ENCODE peak calls at places on chromosomes 7 and 10, in seven cellular contexts. D is spleen, B is dorsolateral prefrontal cortex, K is endothelial cell, U is AG04450, H is DND-41, A is suprapubic skin. T is an unnamed sample.

GRCh38 chr7:135745702-135746312 is 2.8 kb downstream of the FAM180A start:
- DNase-seq in U (peak; percentile 86), H (no peak), K (no peak), A (peak; percentile 85), D (no peak), B (no peak), T (no peak)

GRCh38 chr7:113026941-113027340 is 59.7 kb downstream of the GPR85 start:
- DNase-seq in D (no peak), H (no peak), B (no peak), U (no peak), K (no peak), A (no peak), T (no peak)

GRCh38 chr10:73965890-73966768 is 31.8 kb upstream of the VCL start:
- DNase-seq in U (peak; percentile 98), D (no peak), A (peak; percentile 89), K (peak; percentile 67), H (no peak), B (no peak), T (peak; percentile 50)

GRCh38 chr7:26525413-26526287 is 234.0 kb downstream of the SNX10 start:
- DNase-seq in B (no peak), K (no peak), H (no peak), A (no peak), D (no peak), U (no peak), T (no peak)

GRCh38 chr10:129764901-129765663 is 199.0 kb downstream of the EBF3 start:
- DNase-seq in B (no peak), A (peak; percentile 49), H (no peak), D (peak; percentile 37), U (no peak), K (no peak), T (no peak)

GRCh38 chr7:135930565-135931423 is 46.4 kb downstream of the MTPN start:
- DNase-seq in B (no peak), D (no peak), A (no peak), U (no peak), K (no peak), H (no peak), T (no peak)

GRCh38 chr10:51007781-51008180 is 66.5 kb upstream of the PRKG1 start:
- DNase-seq in A (no peak), B (no peak), U (no peak), H (no peak), K (no peak), D (no peak), T (no peak)

GRCh38 chr10:80871083-80871482 is 333.4 kb downstream of the SH2D4B start:
- DNase-seq in A (no peak), B (no peak), H (no peak), D (no peak), K (no peak), U (no peak), T (no peak)

GRCh38 chr10:79292026-79292425 is 55.2 kb upstream of the PPIF start:
- DNase-seq in H (no peak), U (no peak), A (no peak), D (no peak), K (no peak), B (no peak), T (no peak)

GRCh38 chr7:158672975-158673374 is 31.6 kb downstream of the NCAPG2 start:
- DNase-seq in D (no peak), K (no peak), A (no peak), U (no peak), H (no peak), B (no peak), T (no peak)

GRCh38 chr7:137421389-137421788 is 77.9 kb upstream of the PTN start:
- DNase-seq in A (no peak), B (no peak), D (no peak), U (peak; percentile 49), H (no peak), K (no peak), T (no peak)

GRCh38 chr10:2222631-2223030 is 485.3 kb upstream of the ADARB2 start:
- DNase-seq in U (no peak), A (no peak), B (no peak), K (no peak), D (no peak), H (no peak), T (no peak)

GRCh38 chr10:27620425-27621397 is 116.6 kb downstream of the RAB18 start:
- DNase-seq in K (no peak), B (no peak), D (no peak), H (no peak), U (no peak), A (no peak), T (peak; percentile 57)

GRCh38 chr10:30127120-30127541 is 67.7 kb upstream of the JCAD start:
- DNase-seq in B (no peak), U (no peak), A (no peak), D (no peak), K (no peak), H (no peak), T (no peak)

GRCh38 chr10:96415150-96415895 is 56.5 kb upstream of the OPALIN start:
- DNase-seq in B (no peak), U (no peak), H (no peak), A (peak; percentile 16), D (no peak), K (no peak), T (no peak)

GRCh38 chr10:96414303-96414702 is 55.5 kb upstream of the OPALIN start:
- DNase-seq in D (no peak), H (no peak), K (no peak), A (peak; percentile 13), U (no peak), B (no peak), T (no peak)

GRCh38 chr10:96415896-96416554 is 57.2 kb upstream of the OPALIN start:
- DNase-seq in A (no peak), D (no peak), B (no peak), H (no peak), K (no peak), U (no peak), T (no peak)

GRCh38 chr10:96410296-96410695 is 51.5 kb upstream of the OPALIN start:
- DNase-seq in K (no peak), H (no peak), B (no peak), D (no peak), U (no peak), A (peak; percentile 34), T (no peak)

DNA sequence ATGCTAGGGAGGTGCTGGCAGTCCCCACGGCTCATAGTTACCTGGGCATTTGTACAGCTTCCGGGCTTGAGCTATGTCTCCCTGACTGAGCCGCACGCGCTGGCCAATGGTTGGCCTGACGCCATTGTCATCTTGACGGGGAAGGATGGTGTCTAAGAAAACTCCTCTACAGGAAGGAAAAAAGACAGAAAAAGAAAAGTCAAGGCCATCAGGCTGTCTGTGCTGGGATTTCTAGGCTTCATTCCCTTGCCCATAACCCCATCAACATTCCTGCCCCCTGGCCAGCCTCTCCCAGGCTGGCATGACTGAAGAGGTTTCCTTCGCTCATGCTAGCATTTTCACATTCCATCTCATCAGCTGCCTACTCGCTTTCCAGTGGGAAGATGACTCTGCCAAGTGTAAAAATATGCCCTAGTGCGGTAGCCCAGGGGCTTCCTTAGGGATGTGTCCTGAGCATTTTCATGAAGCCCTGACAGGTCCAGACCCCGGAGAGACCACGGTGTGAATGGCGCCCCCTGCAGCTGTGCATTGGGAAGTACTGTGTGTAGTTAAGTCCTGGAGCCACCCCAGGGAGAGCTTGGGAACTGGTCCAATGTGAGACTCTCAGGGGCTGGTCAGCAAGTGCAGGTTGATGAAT is 54.5 kb upstream of the OPALIN start:
- DNase-seq in K (peak; percentile 24), B (no peak), D (no peak), H (no peak), A (peak; percentile 72), U (no peak), T (no peak)
- TF ChIP-seq CTCF in K (peak; percentile 49), B (no peak), D (no peak), H (peak; percentile 44), A (no peak), U (no peak), T (no peak)

DNA sequence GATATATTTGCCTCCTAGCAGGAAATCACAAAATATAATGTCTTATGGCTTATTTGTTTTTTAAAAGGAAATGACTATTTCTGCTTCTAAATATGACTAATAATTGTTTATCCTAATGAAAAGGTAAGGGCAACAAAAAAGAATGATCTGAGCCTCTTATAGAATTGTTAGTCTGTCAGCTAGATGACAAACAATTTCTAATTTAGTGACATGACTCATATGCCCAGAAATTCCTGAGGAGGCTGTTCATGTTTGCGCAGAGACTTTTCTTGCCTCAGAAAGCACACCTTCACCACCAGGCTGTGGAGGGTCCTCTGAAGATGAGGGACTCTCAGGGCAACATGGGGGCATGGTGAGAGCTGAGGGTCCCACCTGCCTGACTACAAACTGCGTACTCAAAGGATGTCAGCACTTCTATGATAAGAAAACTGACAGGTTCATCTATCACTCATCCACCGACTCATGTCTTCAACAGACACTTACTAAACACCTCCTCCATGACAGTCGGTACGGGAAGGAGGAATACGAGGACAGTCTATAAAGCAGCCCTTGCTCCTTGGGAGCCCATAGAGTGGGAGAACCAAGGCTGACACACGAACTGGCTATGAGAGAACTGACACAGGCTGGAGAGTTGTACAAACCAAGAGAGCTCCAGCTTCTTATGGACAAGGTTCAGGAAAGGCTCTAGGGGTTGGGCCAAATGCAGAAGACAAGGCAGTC is 102.0 kb downstream of the PKD1L1 start:
- DNase-seq in K (no peak), U (no peak), B (no peak), H (no peak), A (no peak), D (no peak), T (no peak)
- TF ChIP-seq CTCF in K (no peak), U (no peak), B (no peak), H (no peak), A (no peak), D (no peak), T (no peak)

GRCh38 chr10:49324711-49325110 is 25.7 kb downstream of the C10orf71 start:
- DNase-seq in B (no peak), D (no peak), H (no peak), A (no peak), K (peak; percentile 13), U (no peak), T (no peak)
- TF ChIP-seq CTCF in B (no peak), D (no peak), H (peak; percentile 32), A (no peak), K (no peak), U (peak; percentile 23), T (no peak)

DNA sequence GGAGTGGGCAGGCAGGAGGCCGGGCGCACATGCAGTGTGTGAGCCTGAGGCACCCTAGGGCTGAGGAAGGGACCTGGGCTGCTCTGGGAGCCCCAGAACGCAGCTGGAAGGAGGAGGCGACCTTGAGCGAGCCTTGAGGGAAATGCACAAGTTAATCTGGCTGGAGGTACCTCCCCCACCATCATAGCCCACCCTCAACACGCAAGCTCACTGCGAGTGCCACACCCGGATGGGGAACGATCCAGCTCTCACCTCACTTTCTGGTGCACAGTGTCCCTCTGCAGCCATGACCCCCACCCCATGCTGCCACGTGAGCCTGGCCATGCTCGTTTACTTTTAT is 162.4 kb upstream of the PPP2R2D start:
- DNase-seq in K (no peak), U (no peak), B (no peak), A (no peak), D (peak; percentile 58), H (no peak), T (peak; percentile 21)
- TF ChIP-seq CTCF in K (no peak), U (no peak), B (no peak), A (no peak), D (no peak), H (no peak), T (no peak)

GRCh38 chr7:10022957-10023356 is 950.7 kb upstream of the PHF14 start:
- DNase-seq in D (no peak), H (no peak), U (no peak), B (peak; percentile 32), K (peak; percentile 34), A (no peak), T (no peak)
- TF ChIP-seq CTCF in D (no peak), H (no peak), U (no peak), B (peak; percentile 62), K (no peak), A (no peak), T (no peak)

T was measured in mesothelial cell of epicardium.